ENCODE peak calls at places on chromosome 9, in eight cellular contexts. S, E, W, B, M, F, Y and L are unnamed samples.

GRCh38 chr9:90287567-90288274 is 354.9 kb downstream of the DIRAS2 start:
- DNase-seq in S (no peak), E (no peak), W (no peak), B (no peak), M (no peak), F (no peak), Y (no peak), L (peak)

GRCh38 chr9:97802276-97802675 is 50.8 kb upstream of the FOXE1 start:
- DNase-seq in S (no peak), E (no peak), W (no peak), B (no peak), M (no peak), F (peak), Y (no peak), L (no peak)

GRCh38 chr9:111298831-111299603 is 31.0 kb downstream of the OR2K2 start:
- DNase-seq in S (no peak), E (no peak), W (no peak), B (peak), M (peak), F (peak), Y (no peak), L (peak)

GRCh38 chr9:2109066-2109650 is 94.0 kb downstream of the SMARCA2 start:
- DNase-seq in S (no peak), E (no peak), W (no peak), B (no peak), M (no peak), F (peak), Y (no peak), L (no peak)

GRCh38 chr9:136520053-136520540 is 25.8 kb downstream of the NOTCH1 start:
- DNase-seq in S (no peak), E (no peak), W (no peak), B (no peak), M (no peak), F (no peak), Y (no peak), L (no peak)

GRCh38 chr9:13088734-13089427 is 190.6 kb downstream of the MPDZ start:
- DNase-seq in S (no peak), E (no peak), W (no peak), B (peak), M (no peak), F (peak), Y (peak), L (peak)

GRCh38 chr9:133532937-133533668 is 1.4 kb upstream of the ADAMTSL2 start:
- DNase-seq in S (peak), E (peak), W (peak), B (peak), M (peak), F (peak), Y (no peak), L (no peak)

GRCh38 chr9:99967457-99967856 is 61.0 kb downstream of the STX17 start:
- DNase-seq in S (no peak), E (no peak), W (no peak), B (peak), M (no peak), F (no peak), Y (no peak), L (no peak)

GRCh38 chr9:92723299-92723625 is 41.4 kb downstream of the BICD2 start:
- DNase-seq in S (no peak), E (no peak), W (no peak), B (no peak), M (no peak), F (peak), Y (no peak), L (no peak)

GRCh38 chr9:7802666-7803065 is 3.1 kb upstream of the DMAC1 start:
- DNase-seq in S (no peak), E (no peak), W (no peak), B (no peak), M (no peak), F (no peak), Y (no peak), L (no peak)

GRCh38 chr9:94639996-94640376 is 668 bp upstream of the FBP1 start:
- DNase-seq in S (no peak), E (no peak), W (no peak), B (peak), M (no peak), F (no peak), Y (no peak), L (no peak)

GRCh38 chr9:20599195-20599594 is 23.1 kb downstream of the MLLT3 start:
- DNase-seq in S (no peak), E (no peak), W (no peak), B (no peak), M (no peak), F (peak), Y (no peak), L (no peak)